ENCODE peak calls at places on chromosomes 11 and 22, in eight cellular contexts. R is neural progenitor cell; N is fibroblast of pulmonary artery; M is cardiac septum; Y is sciatic nerve; U is OCI-M1; S is CD4-positive, CD25-positive, alpha-beta regulatory T cell; J is activated T-cell treated with anti-CD3 and anti-CD28 coated beads for 1 hour. I is an unnamed sample.

GRCh38 chr22:30887861-30888260 is 80.7 kb downstream of the MORC2 start:
- DNase-seq in R (no peak), N (no peak), M (no peak), Y (peak), U (no peak), S (no peak), J (no peak), I (no peak)

GRCh38 chr11:31601635-31602282 is 92.2 kb downstream of the ELP4 start:
- DNase-seq in R (peak), N (no peak), M (no peak), Y (no peak), U (no peak), S (no peak), J (no peak), I (no peak)

GRCh38 chr11:2306971-2307732 is 5.3 kb downstream of the TSPAN32 start:
- DNase-seq in R (no peak), N (no peak), M (peak), Y (peak), U (no peak), S (no peak), J (no peak), I (no peak)

GRCh38 chr11:68373810-68374501 is 61.6 kb downstream of the LRP5 start:
- DNase-seq in R (peak), N (peak), M (no peak), Y (no peak), U (no peak), S (no peak), J (no peak), I (no peak)

GRCh38 chr22:24006207-24006913 is 1.1 kb upstream of the GSTT4 start:
- DNase-seq in R (no peak), N (no peak), M (no peak), Y (no peak), U (no peak), S (no peak), J (no peak), I (no peak)

GRCh38 chr22:23047742-23048141 is 22.6 kb upstream of the GNAZ start:
- DNase-seq in R (no peak), N (no peak), M (peak), Y (no peak), U (no peak), S (no peak), J (no peak), I (no peak)

GRCh38 chr11:77067776-77068460 is 1.1 kb downstream of the CAPN5 start:
- DNase-seq in R (no peak), N (no peak), M (peak), Y (no peak), U (no peak), S (no peak), J (no peak), I (peak)

GRCh38 chr22:31676700-31677099 is 14.7 kb upstream of the PISD start:
- DNase-seq in R (peak), N (peak), M (peak), Y (peak), U (peak), S (peak), J (peak), I (peak)

GRCh38 chr11:6333112-6333511 is 12.8 kb upstream of the CAVIN3 start:
- DNase-seq in R (no peak), N (no peak), M (no peak), Y (no peak), U (no peak), S (no peak), J (no peak), I (no peak)

GRCh38 chr11:12377824-12378593 is 638 bp downstream of the PARVA start:
- DNase-seq in R (peak), N (peak), M (peak), Y (peak), U (no peak), S (no peak), J (no peak), I (peak)

GRCh38 chr22:32644252-32645100 is 157.0 kb upstream of the TIMP3 start:
- DNase-seq in R (no peak), N (peak), M (no peak), Y (no peak), U (peak), S (peak), J (peak), I (peak)

GRCh38 chr22:42635531-42635930 is 4.9 kb downstream of the ATP5MGL start:
- DNase-seq in R (no peak), N (peak), M (peak), Y (no peak), U (no peak), S (no peak), J (no peak), I (no peak)

GRCh38 chr11:92978226-92979111 is 9.0 kb downstream of the MTNR1B start:
- DNase-seq in R (no peak), N (no peak), M (no peak), Y (no peak), U (no peak), S (no peak), J (no peak), I (no peak)

GRCh38 chr11:92302766-92303165 is 78.1 kb downstream of the FAT3 start:
- DNase-seq in R (no peak), N (no peak), M (no peak), Y (no peak), U (no peak), S (no peak), J (no peak), I (no peak)

GRCh38 chr11:35178067-35178805 is 39.3 kb downstream of the CD44 start:
- DNase-seq in R (no peak), N (no peak), M (no peak), Y (no peak), U (no peak), S (no peak), J (no peak), I (no peak)

GRCh38 chr22:17119481-17120202 is 1.5 kb downstream of the TMEM121B start:
- DNase-seq in R (peak), N (no peak), M (no peak), Y (no peak), U (no peak), S (no peak), J (no peak), I (no peak)

GRCh38 chr11:113059548-113059947 is 98.3 kb downstream of the NCAM1 start:
- DNase-seq in R (no peak), N (no peak), M (no peak), Y (no peak), U (no peak), S (no peak), J (no peak), I (no peak)

GRCh38 chr11:86106916-86107315 is 38.0 kb upstream of the PICALM start:
- DNase-seq in R (no peak), N (peak), M (no peak), Y (no peak), U (no peak), S (no peak), J (no peak), I (no peak)

GRCh38 chr11:120022617-120023016 is 115.3 kb downstream of the TRIM29 start:
- DNase-seq in R (no peak), N (no peak), M (peak), Y (no peak), U (no peak), S (no peak), J (no peak), I (no peak)

GRCh38 chr11:94885581-94885980 is 87.8 kb downstream of the CWC15 start:
- DNase-seq in R (no peak), N (peak), M (no peak), Y (no peak), U (no peak), S (no peak), J (no peak), I (no peak)

GRCh38 chr11:133938166-133938565 is 18.6 kb downstream of the IGSF9B start:
- DNase-seq in R (no peak), N (no peak), M (no peak), Y (no peak), U (no peak), S (no peak), J (no peak), I (no peak)

GRCh38 chr11:19777032-19777341 is 64.3 kb downstream of the NAV2 start:
- DNase-seq in R (peak), N (no peak), M (no peak), Y (no peak), U (no peak), S (no peak), J (no peak), I (no peak)

GRCh38 chr11:35111171-35112055 is 27.6 kb upstream of the CD44 start:
- DNase-seq in R (no peak), N (peak), M (no peak), Y (no peak), U (peak), S (no peak), J (no peak), I (no peak)

GRCh38 chr22:22380098-22381030 is 128.2 kb downstream of the ZNF280B start:
- DNase-seq in R (peak), N (no peak), M (no peak), Y (peak), U (peak), S (no peak), J (no peak), I (no peak)

GRCh38 chr22:17106785-17107546 is 14.2 kb downstream of the TMEM121B start:
- DNase-seq in R (peak), N (no peak), M (peak), Y (no peak), U (no peak), S (peak), J (no peak), I (no peak)

GRCh38 chr11:14190992-14191773 is 167.8 kb downstream of the RRAS2 start:
- DNase-seq in R (no peak), N (no peak), M (no peak), Y (no peak), U (no peak), S (no peak), J (no peak), I (no peak)

GRCh38 chr22:42001127-42001526 is 2.5 kb downstream of the WBP2NL start:
- DNase-seq in R (no peak), N (peak), M (no peak), Y (no peak), U (no peak), S (no peak), J (no peak), I (no peak)

GRCh38 chr11:10990160-10990559 is 132.3 kb upstream of the ZBED5 start:
- DNase-seq in R (no peak), N (no peak), M (no peak), Y (no peak), U (peak), S (no peak), J (no peak), I (no peak)

GRCh38 chr11:120577624-120578363 is 66.2 kb downstream of the GRIK4 start:
- DNase-seq in R (no peak), N (no peak), M (peak), Y (no peak), U (no peak), S (no peak), J (no peak), I (no peak)

GRCh38 chr11:125110996-125111340 is 458 bp downstream of the TMEM218 start:
- DNase-seq in R (no peak), N (no peak), M (no peak), Y (no peak), U (peak), S (no peak), J (no peak), I (no peak)

GRCh38 chr22:28923826-28924732 is 40.7 kb downstream of the ZNRF3 start:
- DNase-seq in R (no peak), N (no peak), M (no peak), Y (no peak), U (no peak), S (no peak), J (no peak), I (peak)

GRCh38 chr11:47507016-47507631 is 45.8 kb downstream of the CELF1 start:
- DNase-seq in R (no peak), N (no peak), M (no peak), Y (no peak), U (no peak), S (no peak), J (no peak), I (no peak)

GRCh38 chr11:130829801-130830562 is 86.3 kb downstream of the SNX19 start:
- DNase-seq in R (no peak), N (peak), M (no peak), Y (peak), U (no peak), S (no peak), J (no peak), I (no peak)

GRCh38 chr11:11345099-11345498 is 8.0 kb downstream of the CSNK2A3 start:
- DNase-seq in R (no peak), N (no peak), M (no peak), Y (no peak), U (no peak), S (no peak), J (no peak), I (no peak)

GRCh38 chr11:1854132-1854948 is 1.5 kb downstream of the LSP1 start:
- DNase-seq in R (no peak), N (no peak), M (no peak), Y (no peak), U (no peak), S (peak), J (no peak), I (no peak)

GRCh38 chr22:18119409-18120110 is 9.0 kb downstream of the TUBA8 start:
- DNase-seq in R (no peak), N (no peak), M (no peak), Y (no peak), U (no peak), S (no peak), J (no peak), I (no peak)

GRCh38 chr22:23147632-23148387 is 2.5 kb downstream of the RAB36 start:
- DNase-seq in R (no peak), N (peak), M (no peak), Y (no peak), U (peak), S (no peak), J (no peak), I (peak)

GRCh38 chr11:27291954-27292641 is 70.9 kb downstream of the CCDC34 start:
- DNase-seq in R (no peak), N (no peak), M (no peak), Y (no peak), U (no peak), S (no peak), J (no peak), I (no peak)

GRCh38 chr11:57901756-57902155 is 121.9 kb upstream of the OR9Q1 start:
- DNase-seq in R (no peak), N (no peak), M (no peak), Y (no peak), U (no peak), S (no peak), J (no peak), I (no peak)

I was measured in breast epithelium.